ENCODE peak calls at places on chromosomes 7 and 10, in ten cellular contexts. One of them, this sample, is unnamed.

GRCh38 chr10:47034511-47035051 is 123.4 kb downstream of the PTPN20 start:
- DNase-seq in AG09309: no peak
- DNase-seq in upper lobe of right lung: peak
- DNase-seq in pancreas: peak
- DNase-seq in fibroblast of mammary gland: no peak
- DNase-seq in CD8-positive, alpha-beta T cell: no peak
- DNase-seq in BJ: no peak
- DNase-seq in esophagus squamous epithelium: no peak
- DNase-seq in IMR-90: no peak
- DNase-seq in endodermal cell: peak
- DNase-seq in this sample: no peak

GRCh38 chr7:128755075-128755474 is 15.9 kb downstream of the CALU start:
- DNase-seq in AG09309: no peak
- DNase-seq in upper lobe of right lung: no peak
- DNase-seq in pancreas: no peak
- DNase-seq in fibroblast of mammary gland: no peak
- DNase-seq in CD8-positive, alpha-beta T cell: no peak
- DNase-seq in BJ: no peak
- DNase-seq in esophagus squamous epithelium: no peak
- DNase-seq in IMR-90: no peak
- DNase-seq in endodermal cell: no peak
- DNase-seq in this sample: no peak

GRCh38 chr7:113763226-113763625 is 155.6 kb downstream of the PPP1R3A start:
- DNase-seq in AG09309: no peak
- DNase-seq in upper lobe of right lung: no peak
- DNase-seq in pancreas: no peak
- DNase-seq in fibroblast of mammary gland: no peak
- DNase-seq in CD8-positive, alpha-beta T cell: no peak
- DNase-seq in BJ: no peak
- DNase-seq in esophagus squamous epithelium: no peak
- DNase-seq in IMR-90: no peak
- DNase-seq in endodermal cell: no peak
- DNase-seq in this sample: no peak

GRCh38 chr7:5497158-5498103 is 73.8 kb upstream of the TNRC18 start:
- DNase-seq in AG09309: no peak
- DNase-seq in upper lobe of right lung: no peak
- DNase-seq in pancreas: no peak
- DNase-seq in fibroblast of mammary gland: no peak
- DNase-seq in CD8-positive, alpha-beta T cell: peak
- DNase-seq in BJ: no peak
- DNase-seq in esophagus squamous epithelium: no peak
- DNase-seq in IMR-90: no peak
- DNase-seq in endodermal cell: peak
- DNase-seq in this sample: no peak

GRCh38 chr7:2812119-2812487 is 32.0 kb downstream of the GNA12 start:
- DNase-seq in AG09309: no peak
- DNase-seq in upper lobe of right lung: peak
- DNase-seq in pancreas: no peak
- DNase-seq in fibroblast of mammary gland: peak
- DNase-seq in CD8-positive, alpha-beta T cell: no peak
- DNase-seq in BJ: no peak
- DNase-seq in esophagus squamous epithelium: no peak
- DNase-seq in IMR-90: peak
- DNase-seq in endodermal cell: no peak
- DNase-seq in this sample: no peak

GRCh38 chr7:130856866-130857265 is 122.9 kb upstream of the KLF14 start:
- DNase-seq in AG09309: no peak
- DNase-seq in upper lobe of right lung: no peak
- DNase-seq in pancreas: no peak
- DNase-seq in fibroblast of mammary gland: no peak
- DNase-seq in CD8-positive, alpha-beta T cell: no peak
- DNase-seq in BJ: no peak
- DNase-seq in esophagus squamous epithelium: no peak
- DNase-seq in IMR-90: no peak
- DNase-seq in endodermal cell: no peak
- DNase-seq in this sample: no peak

GRCh38 chr7:78499966-78500365 is 701.4 kb downstream of the PHTF2 start:
- DNase-seq in AG09309: peak
- DNase-seq in upper lobe of right lung: no peak
- DNase-seq in pancreas: no peak
- DNase-seq in fibroblast of mammary gland: peak
- DNase-seq in CD8-positive, alpha-beta T cell: no peak
- DNase-seq in BJ: no peak
- DNase-seq in esophagus squamous epithelium: no peak
- DNase-seq in IMR-90: peak
- DNase-seq in endodermal cell: no peak
- DNase-seq in this sample: no peak

GRCh38 chr7:28570970-28571288 is 158.6 kb downstream of the CREB5 start:
- DNase-seq in AG09309: no peak
- DNase-seq in upper lobe of right lung: no peak
- DNase-seq in pancreas: no peak
- DNase-seq in fibroblast of mammary gland: peak
- DNase-seq in CD8-positive, alpha-beta T cell: no peak
- DNase-seq in BJ: no peak
- DNase-seq in esophagus squamous epithelium: no peak
- DNase-seq in IMR-90: peak
- DNase-seq in endodermal cell: no peak
- DNase-seq in this sample: no peak

GRCh38 chr10:5573968-5574641 is 49.3 kb downstream of the CALML3 start:
- DNase-seq in AG09309: no peak
- DNase-seq in upper lobe of right lung: peak
- DNase-seq in pancreas: peak
- DNase-seq in fibroblast of mammary gland: no peak
- DNase-seq in CD8-positive, alpha-beta T cell: no peak
- DNase-seq in BJ: no peak
- DNase-seq in esophagus squamous epithelium: no peak
- DNase-seq in IMR-90: peak
- DNase-seq in endodermal cell: no peak
- DNase-seq in this sample: no peak

GRCh38 chr10:8402469-8403074 is 348.1 kb downstream of the GATA3 start:
- DNase-seq in AG09309: no peak
- DNase-seq in upper lobe of right lung: no peak
- DNase-seq in pancreas: no peak
- DNase-seq in fibroblast of mammary gland: no peak
- DNase-seq in CD8-positive, alpha-beta T cell: peak
- DNase-seq in BJ: no peak
- DNase-seq in esophagus squamous epithelium: no peak
- DNase-seq in IMR-90: no peak
- DNase-seq in endodermal cell: no peak
- DNase-seq in this sample: no peak

GRCh38 chr7:129468087-129468486 is 33.9 kb downstream of the STRIP2 start:
- DNase-seq in AG09309: peak
- DNase-seq in upper lobe of right lung: no peak
- DNase-seq in pancreas: no peak
- DNase-seq in fibroblast of mammary gland: no peak
- DNase-seq in CD8-positive, alpha-beta T cell: no peak
- DNase-seq in BJ: peak
- DNase-seq in esophagus squamous epithelium: no peak
- DNase-seq in IMR-90: peak
- DNase-seq in endodermal cell: no peak
- DNase-seq in this sample: no peak

GRCh38 chr7:134432296-134433152 is 26.4 kb downstream of the AKR1B1 start:
- DNase-seq in AG09309: peak
- DNase-seq in upper lobe of right lung: peak
- DNase-seq in pancreas: peak
- DNase-seq in fibroblast of mammary gland: peak
- DNase-seq in CD8-positive, alpha-beta T cell: peak
- DNase-seq in BJ: peak
- DNase-seq in esophagus squamous epithelium: peak
- DNase-seq in IMR-90: peak
- DNase-seq in endodermal cell: peak
- DNase-seq in this sample: peak
- H3K4me3 ChIP-seq in AG09309: peak
- H3K4me3 ChIP-seq in upper lobe of right lung: peak
- H3K4me3 ChIP-seq in pancreas: peak
- H3K4me3 ChIP-seq in fibroblast of mammary gland: peak
- H3K4me3 ChIP-seq in CD8-positive, alpha-beta T cell: peak
- H3K4me3 ChIP-seq in BJ: peak
- H3K4me3 ChIP-seq in esophagus squamous epithelium: peak
- H3K4me3 ChIP-seq in IMR-90: peak
- H3K4me3 ChIP-seq in endodermal cell: peak
- H3K4me3 ChIP-seq in this sample: peak

GRCh38 chr7:100095704-100096103 is 5.5 kb downstream of the MCM7 start:
- DNase-seq in AG09309: no peak
- DNase-seq in upper lobe of right lung: no peak
- DNase-seq in pancreas: no peak
- DNase-seq in fibroblast of mammary gland: no peak
- DNase-seq in CD8-positive, alpha-beta T cell: no peak
- DNase-seq in BJ: no peak
- DNase-seq in esophagus squamous epithelium: no peak
- DNase-seq in IMR-90: no peak
- DNase-seq in endodermal cell: no peak
- DNase-seq in this sample: no peak

GRCh38 chr7:100100420-100101015 is 679 bp downstream of the MCM7 start:
- DNase-seq in AG09309: peak
- DNase-seq in upper lobe of right lung: peak
- DNase-seq in pancreas: peak
- DNase-seq in fibroblast of mammary gland: peak
- DNase-seq in CD8-positive, alpha-beta T cell: peak
- DNase-seq in BJ: peak
- DNase-seq in esophagus squamous epithelium: peak
- DNase-seq in IMR-90: peak
- DNase-seq in endodermal cell: peak
- DNase-seq in this sample: peak

GRCh38 chr7:100101016-100101862 is at the start of the genes AP4M1 and MCM7:
- DNase-seq in AG09309: peak
- DNase-seq in upper lobe of right lung: peak
- DNase-seq in pancreas: peak
- DNase-seq in fibroblast of mammary gland: peak
- DNase-seq in CD8-positive, alpha-beta T cell: peak
- DNase-seq in BJ: peak
- DNase-seq in esophagus squamous epithelium: peak
- DNase-seq in IMR-90: peak
- DNase-seq in endodermal cell: peak
- DNase-seq in this sample: peak

GRCh38 chr7:100099452-100099851 is 1.7 kb downstream of the MCM7 start:
- DNase-seq in AG09309: no peak
- DNase-seq in upper lobe of right lung: no peak
- DNase-seq in pancreas: no peak
- DNase-seq in fibroblast of mammary gland: no peak
- DNase-seq in CD8-positive, alpha-beta T cell: no peak
- DNase-seq in BJ: no peak
- DNase-seq in esophagus squamous epithelium: no peak
- DNase-seq in IMR-90: no peak
- DNase-seq in endodermal cell: no peak
- DNase-seq in this sample: no peak

DNA sequence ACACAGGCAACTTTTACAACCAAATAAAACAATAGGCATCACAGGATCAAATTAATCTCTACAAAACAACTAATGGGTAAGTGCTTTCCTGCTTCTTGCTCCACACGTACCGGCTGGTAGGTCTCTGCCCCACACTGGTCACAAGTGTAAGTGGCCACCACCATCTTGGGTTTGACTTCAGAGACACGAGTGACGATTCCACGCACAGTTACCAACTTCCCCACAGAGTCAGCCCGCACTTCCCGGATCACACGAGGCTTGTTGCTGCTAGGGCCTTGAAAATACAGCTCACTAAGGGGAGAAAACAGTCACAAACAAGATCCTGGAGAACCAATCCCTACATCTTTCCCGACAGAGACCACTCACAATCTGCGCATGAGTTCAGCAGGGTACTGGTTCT is 2.3 kb downstream of the MCM7 start:
- DNase-seq in AG09309: no peak
- DNase-seq in upper lobe of right lung: no peak
- DNase-seq in pancreas: no peak
- DNase-seq in fibroblast of mammary gland: no peak
- DNase-seq in CD8-positive, alpha-beta T cell: no peak
- DNase-seq in BJ: no peak
- DNase-seq in esophagus squamous epithelium: no peak
- DNase-seq in IMR-90: no peak
- DNase-seq in endodermal cell: no peak
- DNase-seq in this sample: no peak
- H3K4me3 ChIP-seq in AG09309: no peak
- H3K4me3 ChIP-seq in upper lobe of right lung: no peak
- H3K4me3 ChIP-seq in pancreas: no peak
- H3K4me3 ChIP-seq in fibroblast of mammary gland: no peak
- H3K4me3 ChIP-seq in CD8-positive, alpha-beta T cell: no peak
- H3K4me3 ChIP-seq in BJ: no peak
- H3K4me3 ChIP-seq in esophagus squamous epithelium: no peak
- H3K4me3 ChIP-seq in IMR-90: no peak
- H3K4me3 ChIP-seq in endodermal cell: peak
- H3K4me3 ChIP-seq in this sample: no peak

GRCh38 chr7:139232377-139232717 is 1.3 kb downstream of the UBN2 start:
- DNase-seq in AG09309: no peak
- DNase-seq in upper lobe of right lung: no peak
- DNase-seq in pancreas: no peak
- DNase-seq in fibroblast of mammary gland: no peak
- DNase-seq in CD8-positive, alpha-beta T cell: no peak
- DNase-seq in BJ: no peak
- DNase-seq in esophagus squamous epithelium: no peak
- DNase-seq in IMR-90: peak
- DNase-seq in endodermal cell: no peak
- DNase-seq in this sample: no peak

GRCh38 chr7:139231513-139232376 is 708 bp downstream of the UBN2 start:
- DNase-seq in AG09309: no peak
- DNase-seq in upper lobe of right lung: peak
- DNase-seq in pancreas: peak
- DNase-seq in fibroblast of mammary gland: peak
- DNase-seq in CD8-positive, alpha-beta T cell: peak
- DNase-seq in BJ: no peak
- DNase-seq in esophagus squamous epithelium: no peak
- DNase-seq in IMR-90: peak
- DNase-seq in endodermal cell: peak
- DNase-seq in this sample: peak

GRCh38 chr7:139230774-139231512 is at the start of gene UBN2:
- DNase-seq in AG09309: peak
- DNase-seq in upper lobe of right lung: peak
- DNase-seq in pancreas: peak
- DNase-seq in fibroblast of mammary gland: peak
- DNase-seq in CD8-positive, alpha-beta T cell: peak
- DNase-seq in BJ: peak
- DNase-seq in esophagus squamous epithelium: peak
- DNase-seq in IMR-90: peak
- DNase-seq in endodermal cell: peak
- DNase-seq in this sample: peak

GRCh38 chr7:139230484-139230773 is 608 bp upstream of the UBN2 start:
- DNase-seq in AG09309: no peak
- DNase-seq in upper lobe of right lung: no peak
- DNase-seq in pancreas: no peak
- DNase-seq in fibroblast of mammary gland: no peak
- DNase-seq in CD8-positive, alpha-beta T cell: no peak
- DNase-seq in BJ: no peak
- DNase-seq in esophagus squamous epithelium: no peak
- DNase-seq in IMR-90: no peak
- DNase-seq in endodermal cell: no peak
- DNase-seq in this sample: no peak

GRCh38 chr7:139230078-139230477 is 959 bp upstream of the UBN2 start:
- DNase-seq in AG09309: no peak
- DNase-seq in upper lobe of right lung: no peak
- DNase-seq in pancreas: no peak
- DNase-seq in fibroblast of mammary gland: no peak
- DNase-seq in CD8-positive, alpha-beta T cell: no peak
- DNase-seq in BJ: no peak
- DNase-seq in esophagus squamous epithelium: no peak
- DNase-seq in IMR-90: no peak
- DNase-seq in endodermal cell: no peak
- DNase-seq in this sample: no peak
- H3K4me3 ChIP-seq in AG09309: peak
- H3K4me3 ChIP-seq in upper lobe of right lung: peak
- H3K4me3 ChIP-seq in pancreas: peak
- H3K4me3 ChIP-seq in fibroblast of mammary gland: peak
- H3K4me3 ChIP-seq in CD8-positive, alpha-beta T cell: no peak
- H3K4me3 ChIP-seq in BJ: peak
- H3K4me3 ChIP-seq in esophagus squamous epithelium: peak
- H3K4me3 ChIP-seq in IMR-90: no peak
- H3K4me3 ChIP-seq in endodermal cell: peak
- H3K4me3 ChIP-seq in this sample: no peak

GRCh38 chr7:18659746-18660145 is 164.2 kb downstream of the HDAC9 start:
- DNase-seq in AG09309: no peak
- DNase-seq in upper lobe of right lung: no peak
- DNase-seq in pancreas: no peak
- DNase-seq in fibroblast of mammary gland: no peak
- DNase-seq in CD8-positive, alpha-beta T cell: no peak
- DNase-seq in BJ: no peak
- DNase-seq in esophagus squamous epithelium: no peak
- DNase-seq in IMR-90: no peak
- DNase-seq in endodermal cell: no peak
- DNase-seq in this sample: no peak
- H3K4me3 ChIP-seq in AG09309: no peak
- H3K4me3 ChIP-seq in upper lobe of right lung: no peak
- H3K4me3 ChIP-seq in pancreas: no peak
- H3K4me3 ChIP-seq in fibroblast of mammary gland: no peak
- H3K4me3 ChIP-seq in CD8-positive, alpha-beta T cell: no peak
- H3K4me3 ChIP-seq in BJ: no peak
- H3K4me3 ChIP-seq in esophagus squamous epithelium: no peak
- H3K4me3 ChIP-seq in IMR-90: no peak
- H3K4me3 ChIP-seq in endodermal cell: no peak
- H3K4me3 ChIP-seq in this sample: no peak

This sample was measured in GM06990.